ENCODE peak calls at places on chromosomes 6 and 20, in six cellular contexts. A, F, Z, N, H and J are unnamed samples.

GRCh38 chr20:51747182-51747911 is 20.8 kb downstream of the ATP9A start:
- DNase-seq in A (no peak), F (no peak), Z (no peak), N (no peak), H (no peak), J (no peak)

GRCh38 chr20:18705490-18705889 is 108.1 kb upstream of the SCP2D1 start:
- DNase-seq in A (peak), F (no peak), Z (no peak), N (no peak), H (no peak), J (no peak)

GRCh38 chr6:4732691-4733315 is 43.4 kb upstream of the CDYL start:
- DNase-seq in A (peak), F (peak), Z (no peak), N (no peak), H (no peak), J (no peak)

GRCh38 chr20:64055893-64056638 is 6.6 kb upstream of the SOX18 start:
- DNase-seq in A (no peak), F (no peak), Z (no peak), N (no peak), H (no peak), J (no peak)

GRCh38 chr20:63011798-63012197 is 5.0 kb upstream of the BHLHE23 start:
- DNase-seq in A (no peak), F (no peak), Z (no peak), N (no peak), H (no peak), J (no peak)

GRCh38 chr6:161486326-161486725 is 212.5 kb upstream of the AGPAT4 start:
- DNase-seq in A (peak), F (no peak), Z (no peak), N (no peak), H (no peak), J (no peak)

GRCh38 chr6:113734886-113735481 is 122.2 kb upstream of the MARCKS start:
- DNase-seq in A (peak), F (no peak), Z (no peak), N (no peak), H (no peak), J (no peak)

GRCh38 chr6:65259080-65259479 is 447.9 kb downstream of the EYS start:
- DNase-seq in A (peak), F (no peak), Z (no peak), N (no peak), H (no peak), J (no peak)

GRCh38 chr6:7461416-7461815 is 71.8 kb downstream of the RIOK1 start:
- DNase-seq in A (peak), F (no peak), Z (no peak), N (no peak), H (no peak), J (no peak)

GRCh38 chr6:47817749-47818148 is 35.9 kb downstream of the OPN5 start:
- DNase-seq in A (no peak), F (no peak), Z (no peak), N (no peak), H (no peak), J (no peak)

GRCh38 chr6:54892831-54893230 is 46.3 kb downstream of the FAM83B start:
- DNase-seq in A (peak), F (no peak), Z (no peak), N (no peak), H (no peak), J (no peak)

GRCh38 chr6:68235192-68235812 is 399.8 kb upstream of the ADGRB3 start:
- DNase-seq in A (no peak), F (no peak), Z (no peak), N (no peak), H (no peak), J (no peak)

GRCh38 chr6:20542927-20543602 is 8.8 kb downstream of the CDKAL1 start:
- DNase-seq in A (peak), F (no peak), Z (no peak), N (no peak), H (no peak), J (peak)

GRCh38 chr6:79570802-79571367 is 33.7 kb upstream of the LCA5 start:
- DNase-seq in A (peak), F (no peak), Z (peak), N (no peak), H (no peak), J (no peak)

GRCh38 chr20:43725666-43726065 is 1.1 kb downstream of the GTSF1L start:
- DNase-seq in A (no peak), F (no peak), Z (no peak), N (no peak), H (no peak), J (no peak)

GRCh38 chr6:104305206-104305605 is 554.5 kb downstream of the HACE1 start:
- DNase-seq in A (no peak), F (no peak), Z (no peak), N (no peak), H (no peak), J (no peak)

GRCh38 chr20:3603108-3603507 is 60.1 kb downstream of the GFRA4 start:
- DNase-seq in A (no peak), F (no peak), Z (no peak), N (no peak), H (no peak), J (no peak)

GRCh38 chr6:162056745-162057144 is 670.8 kb downstream of the PRKN start:
- DNase-seq in A (peak), F (no peak), Z (no peak), N (no peak), H (no peak), J (no peak)

GRCh38 chr6:106981901-106982300 is 7.4 kb upstream of the CD24 start:
- DNase-seq in A (peak), F (no peak), Z (no peak), N (no peak), H (no peak), J (no peak)

GRCh38 chr6:163745566-163746400 is 331.3 kb downstream of the QKI start:
- DNase-seq in A (peak), F (no peak), Z (no peak), N (no peak), H (no peak), J (no peak)

GRCh38 chr6:138245751-138246150 is 27.5 kb upstream of the PBOV1 start:
- DNase-seq in A (no peak), F (no peak), Z (no peak), N (no peak), H (no peak), J (no peak)

GRCh38 chr6:138465007-138465645 is 34.2 kb downstream of the NHSL1 start:
- DNase-seq in A (peak), F (no peak), Z (no peak), N (no peak), H (no peak), J (no peak)

GRCh38 chr6:98924647-98925046 is 23.1 kb downstream of the FBXL4 start:
- DNase-seq in A (no peak), F (no peak), Z (no peak), N (no peak), H (no peak), J (no peak)

GRCh38 chr6:146968041-146968760 is 236.0 kb upstream of the STXBP5 start:
- DNase-seq in A (peak), F (no peak), Z (no peak), N (no peak), H (no peak), J (no peak)

GRCh38 chr6:6834356-6835342 is 246.1 kb downstream of the LY86 start:
- DNase-seq in A (no peak), F (no peak), Z (no peak), N (no peak), H (no peak), J (peak)

GRCh38 chr6:98843274-98844243 is 9.2 kb downstream of the POU3F2 start:
- DNase-seq in A (no peak), F (no peak), Z (no peak), N (no peak), H (no peak), J (no peak)

GRCh38 chr20:11212288-11212687 is 538.5 kb upstream of the JAG1 start:
- DNase-seq in A (no peak), F (no peak), Z (no peak), N (no peak), H (no peak), J (no peak)